ENCODE peak calls at places on chromosome 12, in six cellular contexts. J is iPS DF 6.9, H is heart left ventricle, C is GM23248, B is hepatocyte, P is testis. A is an unnamed sample. For H3K4me1, the result is how much of the 10 kb centered on the place peaks cover.

GRCh38 chr12:46005151-46005797 is 14.9 kb upstream of the SCAF11 start:
- DNase-seq in B (no peak), C (peak), H (no peak), P (no peak), J (no peak), A (no peak)

GRCh38 chr12:127594351-127594970 is 672.5 kb upstream of the TMEM132C start:
- DNase-seq in J (peak), C (no peak), H (no peak), B (no peak), P (no peak), A (no peak)

GRCh38 chr12:122523280-122523679 is 3.5 kb downstream of the RSRC2 start:
- DNase-seq in B (peak), H (no peak), C (peak), J (no peak), P (no peak), A (no peak)

GRCh38 chr12:125143491-125143890 is 78.3 kb downstream of the AACS start:
- DNase-seq in C (peak), B (no peak), P (no peak), J (no peak), H (peak), A (no peak)

GRCh38 chr12:124335426-124336183 is 40.7 kb downstream of the RFLNA start:
- DNase-seq in B (no peak), P (no peak), C (no peak), J (no peak), H (no peak), A (no peak)

GRCh38 chr12:56722832-56723231 is 2.3 kb downstream of the NACA start:
- DNase-seq in J (no peak), P (no peak), H (no peak), C (no peak), B (no peak), A (no peak)

GRCh38 chr12:125720961-125721360 is 655.7 kb downstream of the AACS start:
- DNase-seq in B (no peak), H (no peak), C (no peak), P (no peak), J (no peak), A (no peak)

GRCh38 chr12:85445060-85445938 is 165.3 kb downstream of the ALX1 start:
- DNase-seq in J (no peak), C (no peak), B (peak), P (no peak), H (no peak), A (no peak)

GRCh38 chr12:20128926-20129325 is 239.4 kb upstream of the PDE3A start:
- DNase-seq in J (no peak), C (no peak), B (no peak), H (no peak), P (no peak), A (no peak)

GRCh38 chr12:8603858-8604257 is 8.8 kb downstream of the AICDA start:
- DNase-seq in B (no peak), P (no peak), C (peak), J (no peak), H (no peak), A (no peak)

GRCh38 chr12:128810182-128811127 is 13.3 kb downstream of the SLC15A4 start:
- DNase-seq in B (no peak), C (peak), H (peak), P (peak), J (no peak), A (no peak)

GRCh38 chr12:101959607-101960006 is 82.2 kb downstream of the DRAM1 start:
- DNase-seq in P (no peak), J (no peak), B (no peak), H (no peak), C (no peak), A (no peak)

GRCh38 chr12:132665149-132665491 is 22.0 kb downstream of the POLE start:
- DNase-seq in C (no peak), H (no peak), B (no peak), P (no peak), J (no peak), A (no peak)

GRCh38 chr12:22518998-22519397 is 25.3 kb downstream of the C2CD5 start:
- DNase-seq in J (no peak), C (peak), P (no peak), B (no peak), H (no peak), A (no peak)

GRCh38 chr12:6929806-6930452 is 2.2 kb downstream of the ATN1 start:
- DNase-seq in H (peak), C (no peak), J (no peak), B (no peak), P (no peak), A (no peak)

GRCh38 chr12:4829793-4830162 is 79.9 kb upstream of the KCNA1 start:
- DNase-seq in B (no peak), H (no peak), J (no peak), P (no peak), C (no peak), A (peak)

GRCh38 chr12:104701301-104701700 is 244.6 kb downstream of the CHST11 start:
- DNase-seq in J (no peak), C (no peak), B (no peak), H (no peak), P (no peak), A (no peak)

GRCh38 chr12:113403435-113404415 is at the start of gene SDS:
- DNase-seq in B (peak), C (no peak), J (no peak), H (peak), P (peak), A (peak)

GRCh38 chr12:45745861-45746277 is 16.4 kb downstream of the ARID2 start:
- DNase-seq in B (no peak), J (no peak), H (no peak), C (peak), P (no peak), A (no peak)

GRCh38 chr12:3321881-3322280 is 169.1 kb upstream of the PRMT8 start:
- DNase-seq in C (no peak), B (no peak), H (no peak), P (no peak), J (no peak), A (no peak)

GRCh38 chr12:2053675-2054070 is 886 bp downstream of the CACNA1C start:
- DNase-seq in J (no peak), C (peak), B (peak), P (no peak), H (no peak), A (no peak)

GRCh38 chr12:67414011-67414715 is 145.0 kb downstream of the CAND1 start:
- DNase-seq in B (no peak), P (no peak), C (no peak), H (no peak), J (no peak), A (no peak)

GRCh38 chr12:124713436-124714082 is 146.1 kb upstream of the NCOR2 start:
- DNase-seq in C (peak), B (peak), P (no peak), J (no peak), H (peak), A (no peak)

GRCh38 chr12:48923117-48923516 is 2.2 kb downstream of the FKBP11 start:
- DNase-seq in H (no peak), B (no peak), P (no peak), C (no peak), J (no peak), A (no peak)

GRCh38 chr12:6407206-6407954 is 23.4 kb downstream of the LTBR start:
- DNase-seq in B (no peak), C (no peak), P (no peak), H (no peak), J (no peak), A (no peak)

GRCh38 chr12:67918441-67918840 is 70.8 kb upstream of the IFNG-AS1 start:
- DNase-seq in J (no peak), H (no peak), B (no peak), C (no peak), P (no peak), A (no peak)

GRCh38 chr12:117970334-117970733 is 1.5 kb upstream of the KSR2 start:
- DNase-seq in J (no peak), H (no peak), B (no peak), P (no peak), C (no peak), A (no peak)

GRCh38 chr12:98645572-98646067 is 530 bp downstream of the APAF1 start:
- DNase-seq in J (peak), B (peak), C (peak), H (peak), P (peak), A (no peak)

GRCh38 chr12:103800252-103800771 is 40.7 kb downstream of the NT5DC3 start:
- DNase-seq in H (peak), P (peak), C (peak), B (peak), J (no peak), A (peak)

GRCh38 chr12:49455506-49455905 is 83.3 kb upstream of the KCNH3 start:
- DNase-seq in C (no peak), J (no peak), H (no peak), P (no peak), B (no peak), A (no peak)

GRCh38 chr12:95790912-95791849 is 617 bp upstream of the NTN4 start:
- DNase-seq in P (peak), H (peak), B (peak), C (peak), J (no peak), A (no peak)

GRCh38 chr12:108641446-108642268 is 8.0 kb upstream of the SELPLG start:
- DNase-seq in H (no peak), J (no peak), B (no peak), C (no peak), P (no peak), A (no peak)

GRCh38 chr12:77049767-77050353 is 15.5 kb downstream of the E2F7 start:
- DNase-seq in C (peak), H (no peak), B (peak), P (no peak), J (peak), A (peak)

GRCh38 chr12:93786669-93787397 is 109.7 kb downstream of the CRADD start:
- DNase-seq in B (no peak), C (peak), P (no peak), H (no peak), J (no peak), A (no peak)
- H3K4me1 ChIP-seq in B (under half), C (half or more), P (under half), H (under half), J (under half), A (under half)

GRCh38 chr12:62211510-62211909 is 48.7 kb upstream of the USP15 start:
- DNase-seq in C (peak), B (no peak), P (no peak), H (no peak), J (no peak), A (no peak)
- H3K4me1 ChIP-seq in C (under half), B (under half), P (under half), H (under half), J (under half), A (under half)

DNA sequence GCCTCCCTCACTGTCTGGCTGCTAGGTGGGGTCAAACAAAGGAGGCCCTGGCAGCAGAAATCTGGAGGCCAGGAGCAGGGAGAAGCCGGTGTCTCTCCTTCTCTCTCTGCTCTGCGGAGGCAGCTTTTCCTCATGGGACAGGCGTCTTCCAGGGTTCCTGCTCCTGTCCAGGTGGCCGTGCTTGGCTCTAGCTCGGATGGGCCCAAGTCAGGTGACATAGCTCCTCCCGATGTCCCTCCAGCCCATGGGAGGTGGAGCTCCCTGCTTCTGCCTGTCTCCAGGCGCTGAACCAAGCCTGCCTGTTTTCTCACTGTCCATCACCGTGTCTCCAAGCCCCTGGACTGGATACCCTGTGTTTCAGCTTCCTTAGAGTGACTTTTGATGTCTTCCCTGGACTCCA is 30.4 kb upstream of the FZD10 start:
- DNase-seq in C (no peak), P (no peak), J (no peak), B (no peak), H (no peak), A (no peak)
- H3K4me1 ChIP-seq in C (under half), P (under half), J (under half), B (under half), H (under half), A (under half)

GRCh38 chr12:13209279-13210021 is 12.9 kb downstream of the EMP1 start:
- DNase-seq in C (peak), B (no peak), J (no peak), P (no peak), H (no peak), A (no peak)
- H3K4me1 ChIP-seq in C (half or more), B (under half), J (under half), P (under half), H (half or more), A (under half)

GRCh38 chr12:116171549-116171948 is 105.9 kb downstream of the MED13L start:
- DNase-seq in J (no peak), P (no peak), C (peak), B (no peak), H (no peak), A (no peak)

GRCh38 chr12:116179384-116179783 is 98.1 kb downstream of the MED13L start:
- DNase-seq in B (no peak), H (no peak), C (no peak), J (no peak), P (no peak), A (no peak)

GRCh38 chr12:116172224-116172849 is 105.2 kb downstream of the MED13L start:
- DNase-seq in P (no peak), J (no peak), B (no peak), C (peak), H (no peak), A (no peak)

GRCh38 chr12:116177017-116177416 is 100.5 kb downstream of the MED13L start:
- DNase-seq in P (no peak), C (no peak), B (no peak), H (no peak), J (no peak), A (no peak)

GRCh38 chr12:116174904-116175303 is 102.6 kb downstream of the MED13L start:
- DNase-seq in B (no peak), P (no peak), C (no peak), H (no peak), J (no peak), A (no peak)
- H3K4me1 ChIP-seq in B (under half), P (under half), C (under half), H (under half), J (under half), A (under half)

GRCh38 chr12:50617657-50618056 is 112.9 kb downstream of the DIP2B start:
- DNase-seq in H (no peak), J (no peak), P (no peak), C (no peak), B (no peak), A (no peak)
- H3K4me1 ChIP-seq in H (half or more), J (under half), P (under half), C (half or more), B (half or more), A (under half)

GRCh38 chr12:88574278-88574677 is 6.0 kb downstream of the KITLG start:
- DNase-seq in B (no peak), C (peak), P (peak), J (no peak), H (no peak), A (no peak)
- H3K4me1 ChIP-seq in B (under half), C (half or more), P (under half), J (under half), H (under half), A (under half)

DNA sequence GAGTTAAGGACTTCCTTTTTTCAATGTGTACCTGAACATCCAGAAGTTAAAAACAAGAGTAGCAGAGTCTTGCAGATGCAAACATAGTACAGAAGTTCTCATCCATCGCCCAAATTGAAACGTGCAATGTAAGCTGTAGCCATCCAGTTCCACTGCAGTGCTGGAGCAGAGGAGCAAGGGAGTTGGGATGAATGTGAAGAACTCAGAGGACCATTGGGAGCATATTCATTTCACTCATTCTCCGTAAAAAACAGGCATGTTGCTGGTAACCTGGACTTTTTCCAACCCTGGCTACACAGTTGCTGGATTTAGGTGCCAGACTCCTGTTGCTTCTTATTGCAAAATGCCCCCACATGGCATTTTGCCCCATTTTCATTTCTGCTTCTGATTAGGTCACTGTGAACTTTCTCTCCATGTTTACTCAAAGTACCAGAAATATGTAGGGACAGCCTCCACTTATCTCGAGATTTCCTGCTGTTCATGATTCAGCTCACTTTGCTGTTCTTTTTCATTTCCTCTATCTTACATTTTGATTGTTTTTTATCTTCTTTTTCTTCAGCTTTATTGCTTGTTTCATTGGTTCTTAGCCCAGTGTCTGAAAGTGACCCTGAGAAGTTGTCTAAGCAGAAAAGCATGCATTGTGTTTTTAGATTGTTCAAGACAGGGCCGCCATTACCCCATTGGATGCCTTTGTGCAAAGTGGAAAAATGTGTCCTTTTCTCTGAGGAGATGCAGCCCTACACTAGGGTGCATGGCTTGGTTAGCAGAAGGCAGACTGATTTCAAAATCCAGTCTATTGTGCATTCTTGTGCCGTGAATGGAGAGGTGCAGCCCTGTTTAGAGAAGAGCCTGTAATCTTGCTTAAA is 109.0 kb upstream of the AMIGO2 start:
- DNase-seq in B (peak), P (peak), J (no peak), H (no peak), C (peak), A (no peak)
- H3K4me1 ChIP-seq in B (under half), P (under half), J (under half), H (under half), C (under half), A (under half)

A was measured in BE2C.